ENCODE peak calls at places on chromosomes 7 and 10, in seven cellular contexts. One of them, this sample, is unnamed.

GRCh38 chr7:131067220-131067619 is 260.5 kb upstream of the MKLN1 start:
- DNase-seq in NCI-H774: no peak
- DNase-seq in lower lobe of right lung: no peak
- DNase-seq in activated naive CD8-positive, alpha-beta T cell treated with anti-CD3 and anti-CD28 coated beads, Interleukin-2, amount 10 ng/mL, durations not matched to agents 7 days and 5 days: no peak
- DNase-seq in stimulated activated CD4-positive, alpha-beta T cell treated with anti-CD3 and anti-CD28 coated beads, Interleukin-12 subunit alpha, Interleukin-12 subunit beta, amount 100 ng/mL, for 24 hours: no peak
- DNase-seq in stomach: no peak
- DNase-seq in caudate nucleus: no peak
- DNase-seq in this sample: no peak

GRCh38 chr10:35195361-35196306 is 69.0 kb downstream of the CREM start:
- DNase-seq in caudate nucleus: no peak
- DNase-seq in activated naive CD8-positive, alpha-beta T cell treated with anti-CD3 and anti-CD28 coated beads, Interleukin-2, amount 10 ng/mL, durations not matched to agents 7 days and 5 days: peak; percentile 63
- DNase-seq in stimulated activated CD4-positive, alpha-beta T cell treated with anti-CD3 and anti-CD28 coated beads, Interleukin-12 subunit alpha, Interleukin-12 subunit beta, amount 100 ng/mL, for 24 hours: peak; percentile 63
- DNase-seq in lower lobe of right lung: no peak
- DNase-seq in stomach: peak; percentile 65
- DNase-seq in NCI-H774: peak; percentile 65
- DNase-seq in this sample: peak; percentile 52

GRCh38 chr7:100726998-100727761 is 6.2 kb upstream of the ZAN start:
- DNase-seq in NCI-H774: no peak
- DNase-seq in stimulated activated CD4-positive, alpha-beta T cell treated with anti-CD3 and anti-CD28 coated beads, Interleukin-12 subunit alpha, Interleukin-12 subunit beta, amount 100 ng/mL, for 24 hours: no peak
- DNase-seq in stomach: no peak
- DNase-seq in lower lobe of right lung: no peak
- DNase-seq in caudate nucleus: no peak
- DNase-seq in activated naive CD8-positive, alpha-beta T cell treated with anti-CD3 and anti-CD28 coated beads, Interleukin-2, amount 10 ng/mL, durations not matched to agents 7 days and 5 days: no peak
- DNase-seq in this sample: no peak

GRCh38 chr10:75431180-75432111 is at the start of gene LRMDA:
- DNase-seq in NCI-H774: peak; percentile 18
- DNase-seq in stomach: peak; percentile 66
- DNase-seq in caudate nucleus: no peak
- DNase-seq in lower lobe of right lung: peak; percentile 78
- DNase-seq in stimulated activated CD4-positive, alpha-beta T cell treated with anti-CD3 and anti-CD28 coated beads, Interleukin-12 subunit alpha, Interleukin-12 subunit beta, amount 100 ng/mL, for 24 hours: no peak
- DNase-seq in activated naive CD8-positive, alpha-beta T cell treated with anti-CD3 and anti-CD28 coated beads, Interleukin-2, amount 10 ng/mL, durations not matched to agents 7 days and 5 days: peak; percentile 31
- DNase-seq in this sample: no peak

GRCh38 chr7:73560035-73560835 is 2.7 kb upstream of the BCL7B start:
- DNase-seq in stimulated activated CD4-positive, alpha-beta T cell treated with anti-CD3 and anti-CD28 coated beads, Interleukin-12 subunit alpha, Interleukin-12 subunit beta, amount 100 ng/mL, for 24 hours: no peak
- DNase-seq in NCI-H774: no peak
- DNase-seq in stomach: no peak
- DNase-seq in activated naive CD8-positive, alpha-beta T cell treated with anti-CD3 and anti-CD28 coated beads, Interleukin-2, amount 10 ng/mL, durations not matched to agents 7 days and 5 days: no peak
- DNase-seq in lower lobe of right lung: no peak
- DNase-seq in caudate nucleus: no peak
- DNase-seq in this sample: no peak

GRCh38 chr7:11458736-11459483 is 373.1 kb downstream of the THSD7A start:
- DNase-seq in lower lobe of right lung: no peak
- DNase-seq in caudate nucleus: no peak
- DNase-seq in activated naive CD8-positive, alpha-beta T cell treated with anti-CD3 and anti-CD28 coated beads, Interleukin-2, amount 10 ng/mL, durations not matched to agents 7 days and 5 days: no peak
- DNase-seq in NCI-H774: no peak
- DNase-seq in stomach: no peak
- DNase-seq in stimulated activated CD4-positive, alpha-beta T cell treated with anti-CD3 and anti-CD28 coated beads, Interleukin-12 subunit alpha, Interleukin-12 subunit beta, amount 100 ng/mL, for 24 hours: no peak
- DNase-seq in this sample: no peak

GRCh38 chr7:64558781-64559180 is 4.1 kb downstream of the ZNF680 start:
- DNase-seq in activated naive CD8-positive, alpha-beta T cell treated with anti-CD3 and anti-CD28 coated beads, Interleukin-2, amount 10 ng/mL, durations not matched to agents 7 days and 5 days: no peak
- DNase-seq in lower lobe of right lung: no peak
- DNase-seq in stimulated activated CD4-positive, alpha-beta T cell treated with anti-CD3 and anti-CD28 coated beads, Interleukin-12 subunit alpha, Interleukin-12 subunit beta, amount 100 ng/mL, for 24 hours: no peak
- DNase-seq in caudate nucleus: no peak
- DNase-seq in NCI-H774: no peak
- DNase-seq in stomach: no peak
- DNase-seq in this sample: no peak

GRCh38 chr10:98170249-98171117 is 36.0 kb downstream of the R3HCC1L start:
- DNase-seq in activated naive CD8-positive, alpha-beta T cell treated with anti-CD3 and anti-CD28 coated beads, Interleukin-2, amount 10 ng/mL, durations not matched to agents 7 days and 5 days: peak; percentile 24
- DNase-seq in stomach: peak; percentile 44
- DNase-seq in caudate nucleus: no peak
- DNase-seq in lower lobe of right lung: no peak
- DNase-seq in NCI-H774: peak; percentile 0
- DNase-seq in stimulated activated CD4-positive, alpha-beta T cell treated with anti-CD3 and anti-CD28 coated beads, Interleukin-12 subunit alpha, Interleukin-12 subunit beta, amount 100 ng/mL, for 24 hours: no peak
- DNase-seq in this sample: peak; percentile 80

GRCh38 chr10:89985446-89985845 is 284.1 kb downstream of the KIF20B start:
- DNase-seq in activated naive CD8-positive, alpha-beta T cell treated with anti-CD3 and anti-CD28 coated beads, Interleukin-2, amount 10 ng/mL, durations not matched to agents 7 days and 5 days: no peak
- DNase-seq in lower lobe of right lung: no peak
- DNase-seq in stimulated activated CD4-positive, alpha-beta T cell treated with anti-CD3 and anti-CD28 coated beads, Interleukin-12 subunit alpha, Interleukin-12 subunit beta, amount 100 ng/mL, for 24 hours: no peak
- DNase-seq in stomach: no peak
- DNase-seq in caudate nucleus: no peak
- DNase-seq in NCI-H774: no peak
- DNase-seq in this sample: no peak

GRCh38 chr7:137576481-137576880 is 232.9 kb upstream of the PTN start:
- DNase-seq in stomach: no peak
- DNase-seq in activated naive CD8-positive, alpha-beta T cell treated with anti-CD3 and anti-CD28 coated beads, Interleukin-2, amount 10 ng/mL, durations not matched to agents 7 days and 5 days: no peak
- DNase-seq in stimulated activated CD4-positive, alpha-beta T cell treated with anti-CD3 and anti-CD28 coated beads, Interleukin-12 subunit alpha, Interleukin-12 subunit beta, amount 100 ng/mL, for 24 hours: no peak
- DNase-seq in NCI-H774: no peak
- DNase-seq in caudate nucleus: no peak
- DNase-seq in lower lobe of right lung: no peak
- DNase-seq in this sample: no peak

GRCh38 chr10:101818958-101819633 is 852 bp upstream of the OGA start:
- DNase-seq in stimulated activated CD4-positive, alpha-beta T cell treated with anti-CD3 and anti-CD28 coated beads, Interleukin-12 subunit alpha, Interleukin-12 subunit beta, amount 100 ng/mL, for 24 hours: no peak
- DNase-seq in caudate nucleus: peak; percentile 60
- DNase-seq in lower lobe of right lung: no peak
- DNase-seq in NCI-H774: no peak
- DNase-seq in stomach: no peak
- DNase-seq in activated naive CD8-positive, alpha-beta T cell treated with anti-CD3 and anti-CD28 coated beads, Interleukin-2, amount 10 ng/mL, durations not matched to agents 7 days and 5 days: peak; percentile 60
- DNase-seq in this sample: no peak

GRCh38 chr7:7595451-7595850 is 28.8 kb downstream of the MIOS start:
- DNase-seq in caudate nucleus: no peak
- DNase-seq in lower lobe of right lung: no peak
- DNase-seq in activated naive CD8-positive, alpha-beta T cell treated with anti-CD3 and anti-CD28 coated beads, Interleukin-2, amount 10 ng/mL, durations not matched to agents 7 days and 5 days: no peak
- DNase-seq in stomach: no peak
- DNase-seq in NCI-H774: no peak
- DNase-seq in stimulated activated CD4-positive, alpha-beta T cell treated with anti-CD3 and anti-CD28 coated beads, Interleukin-12 subunit alpha, Interleukin-12 subunit beta, amount 100 ng/mL, for 24 hours: no peak
- DNase-seq in this sample: no peak

GRCh38 chr7:55081854-55082603 is 63.2 kb downstream of the EGFR start:
- DNase-seq in stomach: no peak
- DNase-seq in NCI-H774: no peak
- DNase-seq in lower lobe of right lung: no peak
- DNase-seq in activated naive CD8-positive, alpha-beta T cell treated with anti-CD3 and anti-CD28 coated beads, Interleukin-2, amount 10 ng/mL, durations not matched to agents 7 days and 5 days: no peak
- DNase-seq in stimulated activated CD4-positive, alpha-beta T cell treated with anti-CD3 and anti-CD28 coated beads, Interleukin-12 subunit alpha, Interleukin-12 subunit beta, amount 100 ng/mL, for 24 hours: no peak
- DNase-seq in caudate nucleus: no peak
- DNase-seq in this sample: no peak

GRCh38 chr10:97503413-97503812 is 4.7 kb downstream of the UBTD1 start:
- DNase-seq in stimulated activated CD4-positive, alpha-beta T cell treated with anti-CD3 and anti-CD28 coated beads, Interleukin-12 subunit alpha, Interleukin-12 subunit beta, amount 100 ng/mL, for 24 hours: no peak
- DNase-seq in activated naive CD8-positive, alpha-beta T cell treated with anti-CD3 and anti-CD28 coated beads, Interleukin-2, amount 10 ng/mL, durations not matched to agents 7 days and 5 days: no peak
- DNase-seq in lower lobe of right lung: peak; percentile 64
- DNase-seq in NCI-H774: no peak
- DNase-seq in caudate nucleus: no peak
- DNase-seq in stomach: no peak
- DNase-seq in this sample: no peak

GRCh38 chr10:109981641-109982040 is 26.1 kb upstream of the ADD3 start:
- DNase-seq in NCI-H774: no peak
- DNase-seq in stomach: no peak
- DNase-seq in activated naive CD8-positive, alpha-beta T cell treated with anti-CD3 and anti-CD28 coated beads, Interleukin-2, amount 10 ng/mL, durations not matched to agents 7 days and 5 days: no peak
- DNase-seq in caudate nucleus: no peak
- DNase-seq in stimulated activated CD4-positive, alpha-beta T cell treated with anti-CD3 and anti-CD28 coated beads, Interleukin-12 subunit alpha, Interleukin-12 subunit beta, amount 100 ng/mL, for 24 hours: no peak
- DNase-seq in lower lobe of right lung: no peak
- DNase-seq in this sample: no peak

GRCh38 chr7:45626441-45627430 is 52.6 kb downstream of the ADCY1 start:
- DNase-seq in stimulated activated CD4-positive, alpha-beta T cell treated with anti-CD3 and anti-CD28 coated beads, Interleukin-12 subunit alpha, Interleukin-12 subunit beta, amount 100 ng/mL, for 24 hours: no peak
- DNase-seq in stomach: no peak
- DNase-seq in NCI-H774: no peak
- DNase-seq in caudate nucleus: no peak
- DNase-seq in lower lobe of right lung: no peak
- DNase-seq in activated naive CD8-positive, alpha-beta T cell treated with anti-CD3 and anti-CD28 coated beads, Interleukin-2, amount 10 ng/mL, durations not matched to agents 7 days and 5 days: no peak
- DNase-seq in this sample: no peak